ENCODE peak calls at places on chromosomes 16 and 17, in five cellular contexts. One of them, this sample, is unnamed.

GRCh38 chr16:77955127-77955526 is 67.2 kb upstream of the CLEC3A start:
- DNase-seq in NCI-H2171 treated with DMSO at 0.1 percent for 48 hours: no peak
- DNase-seq in AG09319: no peak
- DNase-seq in A549: no peak
- DNase-seq in AG04449: no peak
- DNase-seq in this sample: no peak

GRCh38 chr17:4480929-4481898 is 17.5 kb upstream of the SPNS2 start:
- DNase-seq in NCI-H2171 treated with DMSO at 0.1 percent for 48 hours: peak
- DNase-seq in AG09319: no peak
- DNase-seq in A549: no peak
- DNase-seq in AG04449: no peak
- DNase-seq in this sample: no peak

GRCh38 chr17:79625706-79626105 is 14.9 kb upstream of the RBFOX3 start:
- DNase-seq in NCI-H2171 treated with DMSO at 0.1 percent for 48 hours: no peak
- DNase-seq in AG09319: no peak
- DNase-seq in A549: no peak
- DNase-seq in AG04449: no peak
- DNase-seq in this sample: no peak

GRCh38 chr17:15440347-15440746 is 27.1 kb downstream of the CDRT4 start:
- DNase-seq in NCI-H2171 treated with DMSO at 0.1 percent for 48 hours: no peak
- DNase-seq in AG09319: no peak
- DNase-seq in A549: no peak
- DNase-seq in AG04449: no peak
- DNase-seq in this sample: no peak

GRCh38 chr16:49078571-49078970 is 203.1 kb downstream of the CBLN1 start:
- DNase-seq in NCI-H2171 treated with DMSO at 0.1 percent for 48 hours: no peak
- DNase-seq in AG09319: no peak
- DNase-seq in A549: no peak
- DNase-seq in AG04449: no peak
- DNase-seq in this sample: no peak

GRCh38 chr17:42485680-42486079 is 27.0 kb downstream of the ATP6V0A1 start:
- DNase-seq in NCI-H2171 treated with DMSO at 0.1 percent for 48 hours: no peak
- DNase-seq in AG09319: no peak
- DNase-seq in A549: no peak
- DNase-seq in AG04449: no peak
- DNase-seq in this sample: no peak

GRCh38 chr17:50848691-50849090 is 13.3 kb downstream of the WFIKKN2 start:
- DNase-seq in NCI-H2171 treated with DMSO at 0.1 percent for 48 hours: no peak
- DNase-seq in AG09319: no peak
- DNase-seq in A549: no peak
- DNase-seq in AG04449: no peak
- DNase-seq in this sample: no peak

GRCh38 chr17:74096456-74096855 is 107.0 kb upstream of the RPL38 start:
- DNase-seq in NCI-H2171 treated with DMSO at 0.1 percent for 48 hours: no peak
- DNase-seq in AG09319: no peak
- DNase-seq in A549: no peak
- DNase-seq in AG04449: no peak
- DNase-seq in this sample: no peak

GRCh38 chr16:7303014-7303676 is 29.5 kb upstream of the RBFOX1 start:
- DNase-seq in NCI-H2171 treated with DMSO at 0.1 percent for 48 hours: no peak
- DNase-seq in AG09319: no peak
- DNase-seq in A549: no peak
- DNase-seq in AG04449: no peak
- DNase-seq in this sample: no peak

GRCh38 chr17:45172541-45173286 is 11.0 kb downstream of the HEXIM2 start:
- DNase-seq in NCI-H2171 treated with DMSO at 0.1 percent for 48 hours: no peak
- DNase-seq in AG09319: peak
- DNase-seq in A549: peak
- DNase-seq in AG04449: no peak
- DNase-seq in this sample: peak

GRCh38 chr16:88014201-88014781 is 63.1 kb downstream of the BANP start:
- DNase-seq in NCI-H2171 treated with DMSO at 0.1 percent for 48 hours: no peak
- DNase-seq in AG09319: no peak
- DNase-seq in A549: no peak
- DNase-seq in AG04449: peak
- DNase-seq in this sample: peak

GRCh38 chr17:59972778-59973177 is 8.2 kb upstream of the RNFT1 start:
- DNase-seq in NCI-H2171 treated with DMSO at 0.1 percent for 48 hours: no peak
- DNase-seq in AG09319: no peak
- DNase-seq in A549: no peak
- DNase-seq in AG04449: no peak
- DNase-seq in this sample: no peak

GRCh38 chr16:84569382-84569987 is 48.4 kb downstream of the COTL1 start:
- DNase-seq in NCI-H2171 treated with DMSO at 0.1 percent for 48 hours: no peak
- DNase-seq in AG09319: no peak
- DNase-seq in A549: no peak
- DNase-seq in AG04449: no peak
- DNase-seq in this sample: no peak